ENCODE peak calls at places on chromosomes 1 and 21, in seven cellular contexts. U is progenitor cell of endocrine pancreas, N is endothelial cell of umbilical vein, O is IMR-90, S is GDM1, Y is fibroblast of pulmonary artery, V is EL. E is an unnamed sample.

GRCh38 chr1:168497376-168497952 is 46.3 kb downstream of the XCL2 start:
- DNase-seq in U (no peak), N (no peak), O (no peak), S (no peak), Y (no peak), V (no peak), E (no peak)

GRCh38 chr1:53557830-53558784 is 98.9 kb downstream of the DMRTB1 start:
- DNase-seq in U (no peak), N (no peak), O (no peak), S (no peak), Y (no peak), V (no peak), E (no peak)

GRCh38 chr21:31159808-31160207 is 121.5 kb upstream of the KRTAP19-8 start:
- DNase-seq in U (no peak), N (no peak), O (no peak), S (no peak), Y (no peak), V (no peak), E (no peak)

GRCh38 chr21:36200089-36200561 is 43.5 kb downstream of the DOP1B start:
- DNase-seq in U (no peak), N (no peak), O (no peak), S (no peak), Y (no peak), V (no peak), E (peak; percentile 68)

GRCh38 chr1:226964068-226964425 is 24.0 kb downstream of the COQ8A start:
- DNase-seq in U (no peak), N (no peak), O (no peak), S (no peak), Y (no peak), V (no peak), E (peak; percentile 34)

GRCh38 chr21:26593800-26594199 is 20.7 kb upstream of the CYYR1 start:
- DNase-seq in U (no peak), N (no peak), O (no peak), S (no peak), Y (no peak), V (no peak), E (no peak)

GRCh38 chr1:247908761-247909160 is 11.3 kb upstream of the OR2T8 start:
- DNase-seq in U (no peak), N (no peak), O (no peak), S (peak; percentile 40), Y (no peak), V (no peak), E (no peak)

GRCh38 chr21:36820176-36821031 is 121.5 kb downstream of the SIM2 start:
- DNase-seq in U (peak; percentile 15), N (no peak), O (no peak), S (no peak), Y (peak; percentile 15), V (no peak), E (no peak)

GRCh38 chr21:38911523-38912354 is 106.0 kb downstream of the ETS2 start:
- DNase-seq in U (no peak), N (no peak), O (no peak), S (no peak), Y (no peak), V (no peak), E (no peak)

GRCh38 chr21:27674037-27674436 is 707.1 kb upstream of the ADAMTS5 start:
- DNase-seq in U (no peak), N (no peak), O (peak; percentile 88), S (no peak), Y (peak; percentile 77), V (peak; percentile 77), E (no peak)

GRCh38 chr1:96723372-96723771 is 1.8 kb downstream of the PTBP2 start:
- DNase-seq in U (no peak), N (no peak), O (no peak), S (no peak), Y (no peak), V (no peak), E (no peak)

GRCh38 chr21:39084979-39085729 is 98.1 kb downstream of the PSMG1 start:
- DNase-seq in U (no peak), N (no peak), O (no peak), S (no peak), Y (no peak), V (no peak), E (no peak)

GRCh38 chr1:247357062-247357780 is 25.6 kb upstream of the ZNF496 start:
- DNase-seq in U (no peak), N (no peak), O (peak; percentile 91), S (no peak), Y (peak; percentile 72), V (peak; percentile 65), E (no peak)

GRCh38 chr21:17527240-17527639 is 14.4 kb downstream of the CXADR start:
- DNase-seq in U (no peak), N (peak; percentile 86), O (peak; percentile 41), S (no peak), Y (peak; percentile 81), V (no peak), E (no peak)

GRCh38 chr1:202207292-202207691 is 13.7 kb downstream of the LGR6 start:
- DNase-seq in U (no peak), N (peak; percentile 70), O (peak; percentile 73), S (no peak), Y (peak; percentile 80), V (peak; percentile 58), E (no peak)

GRCh38 chr1:64923294-64923718 is 43.0 kb downstream of the JAK1 start:
- DNase-seq in U (no peak), N (no peak), O (no peak), S (no peak), Y (no peak), V (no peak), E (no peak)

GRCh38 chr1:36224537-36225297 is 474 bp downstream of the THRAP3 start:
- DNase-seq in U (peak; percentile 64), N (peak; percentile 91), O (peak; percentile 83), S (peak; percentile 81), Y (peak; percentile 89), V (peak; percentile 91), E (no peak)